ENCODE peak calls at places on chromosomes 7 and 10, in eight cellular contexts. S is left cardiac atrium; J is T follicular helper cell; A is LNCaP clone FGC; B is HL-60; E is activated CD4-positive, alpha-beta T cell treated with anti-CD3 and anti-CD28 coated beads, Interleukin-2, amount 50 U/mL, for 4 hours; K is A172; V is Kasumi-1. H is an unnamed sample.

GRCh38 chr7:32033006-32033405 is 37.2 kb downstream of the PDE1C start:
- DNase-seq in J (no peak), A (no peak), E (no peak), K (peak; percentile 64), S (no peak), B (no peak), V (no peak), H (no peak)

GRCh38 chr7:4830176-4830575 is 31.7 kb downstream of the PAPOLB start:
- DNase-seq in B (peak; percentile 27), S (peak; percentile 84), V (peak; percentile 47), A (no peak), J (peak; percentile 25), E (peak; percentile 39), K (peak; percentile 50), H (no peak)

GRCh38 chr10:86715156-86715795 is 41.1 kb upstream of the BMPR1A start:
- DNase-seq in V (no peak), J (no peak), B (peak; percentile 29), E (no peak), A (no peak), K (no peak), S (no peak), H (no peak)

GRCh38 chr10:77737608-77738007 is 100.0 kb upstream of the KCNMA1 start:
- DNase-seq in A (no peak), K (peak; percentile 98), E (no peak), V (no peak), J (no peak), S (no peak), B (no peak), H (no peak)

GRCh38 chr7:151068069-151068773 is 8.8 kb downstream of the SLC4A2 start:
- DNase-seq in K (peak; percentile 72), J (no peak), E (no peak), V (no peak), S (no peak), B (no peak), A (no peak), H (no peak)

GRCh38 chr10:69335063-69335587 is 56.8 kb downstream of the HK1 start:
- DNase-seq in K (no peak), E (no peak), A (no peak), J (no peak), S (peak; percentile 76), V (peak; percentile 96), B (peak; percentile 64), H (no peak)

GRCh38 chr7:144853542-144853941 is 17.7 kb upstream of the TPK1 start:
- DNase-seq in J (no peak), V (no peak), S (no peak), E (no peak), B (no peak), A (no peak), K (no peak), H (no peak)

GRCh38 chr7:17941171-17941490 is 837 bp upstream of the SNX13 start:
- DNase-seq in K (no peak), E (no peak), J (no peak), S (no peak), V (peak; percentile 8), A (no peak), B (no peak), H (no peak)

GRCh38 chr10:3972460-3973366 is 187.7 kb upstream of the KLF6 start:
- DNase-seq in J (no peak), V (no peak), E (peak; percentile 23), A (no peak), B (no peak), S (no peak), K (no peak), H (no peak)

GRCh38 chr7:767941-768729 is 41.1 kb upstream of the PRKAR1B start:
- DNase-seq in K (no peak), S (peak; percentile 54), B (no peak), A (peak; percentile 99), V (no peak), E (no peak), J (no peak), H (no peak)

GRCh38 chr7:151017953-151018420 is 6.3 kb downstream of the ATG9B start:
- DNase-seq in J (peak; percentile 74), K (no peak), V (peak; percentile 44), A (no peak), S (peak; percentile 71), E (peak; percentile 77), B (peak; percentile 69), H (peak; percentile 71)

GRCh38 chr10:58282615-58283014 is 13.7 kb downstream of the CISD1 start:
- DNase-seq in K (no peak), V (peak; percentile 86), S (no peak), B (peak; percentile 91), J (no peak), E (peak; percentile 6), A (no peak), H (no peak)

GRCh38 chr7:101705327-101705726 is 76.2 kb upstream of the MYL10 start:
- DNase-seq in K (no peak), B (peak; percentile 57), J (no peak), V (no peak), S (no peak), E (no peak), A (no peak), H (no peak)

GRCh38 chr7:45594780-45595535 is 20.8 kb downstream of the ADCY1 start:
- DNase-seq in J (no peak), K (no peak), E (no peak), S (no peak), V (no peak), B (no peak), A (no peak), H (no peak)

GRCh38 chr7:73369622-73370021 is 41.7 kb downstream of the FKBP6 start:
- DNase-seq in S (no peak), V (no peak), B (no peak), E (no peak), J (no peak), A (no peak), K (no peak), H (no peak)

GRCh38 chr7:31373337-31374289 is 33.1 kb upstream of the NEUROD6 start:
- DNase-seq in V (peak; percentile 56), E (no peak), A (peak; percentile 22), B (no peak), K (peak; percentile 61), S (peak; percentile 37), J (no peak), H (no peak)

GRCh38 chr7:13508586-13508985 is 480.9 kb downstream of the ETV1 start:
- DNase-seq in B (no peak), E (no peak), V (no peak), K (no peak), A (no peak), S (no peak), J (no peak), H (no peak)

GRCh38 chr7:51731086-51731485 is 414.5 kb upstream of the COBL start:
- DNase-seq in E (no peak), B (no peak), V (no peak), S (no peak), J (no peak), K (no peak), A (no peak), H (no peak)

GRCh38 chr10:133316732-133317131 is 8.0 kb downstream of the ZNF511 start:
- DNase-seq in S (no peak), J (no peak), E (no peak), K (no peak), V (no peak), B (no peak), A (no peak), H (no peak)

GRCh38 chr7:84271550-84271949 is 77.0 kb upstream of the SEMA3A start:
- DNase-seq in E (no peak), A (no peak), S (no peak), K (no peak), J (no peak), V (no peak), B (peak; percentile 44), H (no peak)

GRCh38 chr10:127117125-127117524 is 79.3 kb downstream of the INSYN2A start:
- DNase-seq in S (peak; percentile 59), E (no peak), A (peak; percentile 37), B (no peak), V (peak; percentile 40), K (peak; percentile 31), J (no peak), H (no peak)

GRCh38 chr7:152336754-152337368 is 98.9 kb downstream of the KMT2C start:
- DNase-seq in E (no peak), S (no peak), V (peak; percentile 54), B (no peak), J (no peak), A (no peak), K (peak; percentile 50), H (no peak)

GRCh38 chr10:99345350-99345749 is 16.2 kb downstream of the CNNM1 start:
- DNase-seq in K (peak; percentile 35), E (no peak), S (no peak), B (no peak), V (no peak), A (no peak), J (no peak), H (no peak)

GRCh38 chr10:23158370-23158769 is 33.7 kb upstream of the PTF1A start:
- DNase-seq in E (peak; percentile 4), S (no peak), J (peak; percentile 7), B (no peak), A (peak; percentile 22), V (peak; percentile 82), K (peak; percentile 80), H (no peak)

GRCh38 chr7:45645141-45645969 is 71.2 kb downstream of the ADCY1 start:
- DNase-seq in S (no peak), A (no peak), V (no peak), B (no peak), K (no peak), E (no peak), J (no peak), H (no peak)

GRCh38 chr10:58385784-58386112 is 538 bp downstream of the TFAM start:
- DNase-seq in V (peak; percentile 49), B (no peak), A (no peak), S (peak; percentile 23), E (no peak), J (no peak), K (peak; percentile 35), H (no peak)

GRCh38 chr10:49631975-49632374 is 18.1 kb downstream of the CHAT start:
- DNase-seq in E (no peak), J (no peak), V (no peak), S (no peak), K (no peak), B (no peak), A (no peak), H (no peak)

GRCh38 chr7:56062382-56062781 is 1.7 kb upstream of the SUMF2 start:
- DNase-seq in S (no peak), B (no peak), V (peak; percentile 31), A (no peak), K (peak; percentile 97), J (no peak), E (no peak), H (no peak)

GRCh38 chr7:47441796-47442744 is 139.8 kb downstream of the TNS3 start:
- DNase-seq in S (no peak), K (no peak), V (no peak), B (no peak), A (no peak), E (no peak), J (no peak), H (no peak)

GRCh38 chr7:133936074-133936473 is 191.1 kb upstream of the LRGUK start:
- DNase-seq in S (no peak), V (no peak), J (no peak), K (peak; percentile 60), A (no peak), E (no peak), B (no peak), H (no peak)

GRCh38 chr10:30002438-30003266 is 56.7 kb downstream of the JCAD start:
- DNase-seq in B (no peak), K (peak; percentile 75), S (peak; percentile 80), V (peak; percentile 75), J (peak; percentile 27), E (peak; percentile 47), A (peak; percentile 39), H (peak; percentile 15)

H was measured in activated T-helper 9 cell treated with anti-CD3 and anti-CD28 coated beads, Interleukin-2, amount 50 U/mL, for 16 hours.